ENCODE peak calls at places on chromosomes 4 and X, in seven cellular contexts. C is lung; G is heart right ventricle; W is stomach; N is right atrium auricular region; Z is cardiac muscle cell; U is CD4-positive, alpha-beta T cell. H is an unnamed sample.

GRCh38 chrX:136623400-136623799 is 24.6 kb upstream of the CD40LG start:
- DNase-seq in C (no peak), G (no peak), W (no peak), N (no peak), Z (no peak), U (no peak), H (no peak)

GRCh38 chr4:88522702-88523324 is 763 bp downstream of the PYURF start:
- DNase-seq in C (no peak), G (peak; percentile 24), W (peak; percentile 38), N (no peak), Z (peak; percentile 41), U (peak; percentile 42), H (no peak)

GRCh38 chr4:150289198-150289597 is 211.0 kb downstream of the DCLK2 start:
- DNase-seq in C (no peak), G (no peak), W (no peak), N (no peak), Z (no peak), U (no peak), H (no peak)

GRCh38 chr4:107115185-107115847 is 79.2 kb upstream of the DKK2 start:
- DNase-seq in C (no peak), G (no peak), W (no peak), N (no peak), Z (no peak), U (no peak), H (no peak)

GRCh38 chr4:149296503-149296902 is 519.1 kb downstream of the IQCM start:
- DNase-seq in C (no peak), G (no peak), W (no peak), N (no peak), Z (peak; percentile 30), U (no peak), H (no peak)

GRCh38 chrX:130082244-130083106 is 27.8 kb downstream of the ELF4 start:
- DNase-seq in C (peak; percentile 45), G (peak; percentile 32), W (peak; percentile 37), N (peak; percentile 64), Z (no peak), U (peak; percentile 68), H (peak; percentile 46)

GRCh38 chr4:101782546-101782945 is 8.0 kb upstream of the BANK1 start:
- DNase-seq in C (no peak), G (no peak), W (no peak), N (no peak), Z (no peak), U (no peak), H (no peak)

GRCh38 chr4:76803522-76803921 is 94.4 kb downstream of the SOWAHB start:
- DNase-seq in C (no peak), G (no peak), W (no peak), N (no peak), Z (no peak), U (no peak), H (no peak)

GRCh38 chr4:102620697-102621497 is 119.7 kb downstream of the NFKB1 start:
- DNase-seq in C (no peak), G (no peak), W (peak; percentile 58), N (no peak), Z (peak; percentile 66), U (no peak), H (no peak)

GRCh38 chr4:185554243-185555126 is 19.2 kb upstream of the PDLIM3 start:
- DNase-seq in C (no peak), G (no peak), W (no peak), N (no peak), Z (no peak), U (no peak), H (no peak)

GRCh38 chr4:119189638-119190037 is 22.9 kb upstream of the USP53 start:
- DNase-seq in C (no peak), G (no peak), W (no peak), N (no peak), Z (no peak), U (no peak), H (no peak)

GRCh38 chrX:67604979-67605703 is 61.3 kb downstream of the AR start:
- DNase-seq in C (no peak), G (no peak), W (no peak), N (no peak), Z (no peak), U (no peak), H (no peak)

GRCh38 chrX:131821945-131822622 is 201.0 kb upstream of the STK26 start:
- DNase-seq in C (peak; percentile 85), G (no peak), W (peak; percentile 78), N (peak; percentile 80), Z (no peak), U (no peak), H (no peak)

GRCh38 chrX:153777261-153778090 is 3.4 kb upstream of the SRPK3 start:
- DNase-seq in C (no peak), G (peak; percentile 2), W (no peak), N (no peak), Z (no peak), U (no peak), H (no peak)

GRCh38 chrX:141733371-141733770 is 34.8 kb upstream of the SPANXD start:
- DNase-seq in C (no peak), G (no peak), W (no peak), N (no peak), Z (no peak), U (no peak), H (no peak)

GRCh38 chrX:109656774-109657173 is 31.8 kb upstream of the KCNE5 start:
- DNase-seq in C (no peak), G (no peak), W (no peak), N (no peak), Z (no peak), U (no peak), H (no peak)

GRCh38 chrX:19747672-19748610 is 139.5 kb downstream of the SH3KBP1 start:
- DNase-seq in C (no peak), G (peak; percentile 15), W (no peak), N (no peak), Z (no peak), U (peak; percentile 74), H (peak; percentile 87)

GRCh38 chrX:57282568-57282967 is 3.9 kb upstream of the FAAH2 start:
- DNase-seq in C (no peak), G (no peak), W (no peak), N (no peak), Z (no peak), U (no peak), H (no peak)

GRCh38 chr4:82124365-82124764 is 249.4 kb downstream of the HNRNPD start:
- DNase-seq in C (no peak), G (no peak), W (no peak), N (no peak), Z (no peak), U (no peak), H (no peak)

GRCh38 chr4:51831133-51831532 is 11.8 kb upstream of the DCUN1D4 start:
- DNase-seq in C (peak; percentile 63), G (peak; percentile 53), W (peak; percentile 77), N (no peak), Z (peak; percentile 67), U (peak; percentile 74), H (peak; percentile 45)

GRCh38 chr4:3442959-3443749 is 1.4 kb downstream of the HGFAC start:
- DNase-seq in C (no peak), G (peak; percentile 54), W (peak; percentile 52), N (no peak), Z (peak; percentile 58), U (peak; percentile 69), H (peak; percentile 64)

GRCh38 chr4:122584517-122584916 is 36.3 kb downstream of the IL21 start:
- DNase-seq in C (no peak), G (no peak), W (no peak), N (no peak), Z (no peak), U (no peak), H (no peak)

GRCh38 chr4:30600246-30600645 is 119.9 kb upstream of the PCDH7 start:
- DNase-seq in C (no peak), G (no peak), W (no peak), N (no peak), Z (no peak), U (no peak), H (no peak)

GRCh38 chr4:109754093-109754857 is 24.4 kb upstream of the PLA2G12A start:
- DNase-seq in C (no peak), G (no peak), W (no peak), N (no peak), Z (no peak), U (no peak), H (no peak)

GRCh38 chr4:41057456-41057855 is 156.9 kb downstream of the APBB2 start:
- DNase-seq in C (no peak), G (no peak), W (no peak), N (no peak), Z (no peak), U (no peak), H (no peak)

DNA sequence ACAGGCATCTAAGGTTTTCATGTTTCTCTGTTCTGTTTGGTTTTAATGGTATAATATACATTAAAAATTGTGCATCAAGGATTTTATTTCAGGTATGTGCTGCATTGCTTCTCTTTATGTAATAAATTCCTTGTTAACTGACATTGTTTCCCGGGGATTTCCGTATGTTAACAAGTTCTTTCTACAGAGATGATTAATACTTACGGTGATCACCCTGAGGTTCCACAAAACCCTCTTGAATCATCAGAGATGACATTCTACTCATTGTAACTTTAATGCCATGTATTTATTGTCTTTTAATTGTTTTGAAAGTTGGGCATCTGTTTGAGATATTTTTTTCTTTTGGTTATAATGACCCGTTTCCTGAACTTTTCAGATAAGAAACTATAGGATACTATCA is 37.5 kb downstream of the ARHGAP10 start:
- DNase-seq in C (no peak), G (no peak), W (no peak), N (no peak), Z (no peak), U (no peak), H (no peak)
- H3K27ac ChIP-seq in C (no peak overlapping the region), G (no peak overlapping the region), W (no peak overlapping the region), N (no peak overlapping the region), Z (no peak overlapping the region), U (no peak overlapping the region), H (no peak overlapping the region)

GRCh38 chr4:142845293-142846070 is 619 bp downstream of the INPP4B start:
- DNase-seq in C (no peak), G (peak; percentile 30), W (peak; percentile 27), N (no peak), Z (peak; percentile 54), U (peak; percentile 37), H (no peak)
- H3K27me3 ChIP-seq in C (no peaks in the 10 kb centered on the region), G (peaks cover 55% of the 10 kb centered on the region), W (peaks cover 23% of the 10 kb centered on the region), N (no peaks in the 10 kb centered on the region), Z (peaks cover 51% of the 10 kb centered on the region), U (peaks cover 4% of the 10 kb centered on the region), H (peaks cover 4% of the 10 kb centered on the region)

DNA sequence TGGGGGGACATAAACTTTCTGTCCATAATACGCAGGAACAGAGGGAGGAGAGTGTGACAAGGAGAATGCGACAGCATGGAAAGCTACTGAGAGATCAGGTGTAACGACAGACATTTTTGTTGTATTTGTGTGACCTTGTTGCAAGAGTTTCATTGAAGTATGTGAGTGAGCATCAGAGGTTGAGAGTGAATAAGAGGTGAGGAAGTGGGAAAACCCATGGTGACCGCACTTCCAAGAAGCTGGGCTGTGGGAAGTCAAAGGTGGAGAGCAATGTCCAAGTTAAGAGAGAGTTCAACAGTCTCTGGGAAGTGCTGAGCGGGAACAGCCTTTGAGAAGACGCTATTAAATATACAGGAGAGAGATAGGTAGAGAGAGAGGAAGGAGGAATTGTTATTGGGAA is 76.4 kb upstream of the PGRMC2 start:
- DNase-seq in C (no peak), G (no peak), W (no peak), N (no peak), Z (no peak), U (no peak), H (no peak)
- TF ChIP-seq CTCF in C (no peak), G (no peak), W (no peak), N (no peak), Z (no peak), U (no peak), H (no peak)

DNA sequence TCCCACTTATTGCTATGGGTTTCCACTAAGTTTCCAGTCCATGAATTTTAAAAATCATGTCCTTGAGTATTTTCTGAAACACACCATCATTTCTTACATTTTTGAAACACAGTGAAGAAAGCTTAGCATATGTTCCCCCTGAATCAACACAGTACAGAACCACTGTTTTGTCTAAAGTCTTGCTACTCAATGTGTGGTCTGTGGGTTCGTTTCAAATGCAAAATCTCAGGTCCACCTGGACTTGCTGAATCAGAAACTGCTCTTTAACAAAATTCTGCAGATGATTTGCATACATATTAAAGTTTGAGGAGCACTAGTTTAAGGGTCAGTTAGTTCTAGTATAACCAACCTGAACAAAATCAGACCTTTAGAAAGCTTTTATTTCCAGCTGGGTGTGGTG is 60.4 kb downstream of the SUPT20HL2 start:
- DNase-seq in C (no peak), G (no peak), W (no peak), N (no peak), Z (no peak), U (no peak), H (no peak)
- H3K27ac ChIP-seq in C (no peak overlapping the region), G (no peak overlapping the region), W (no peak overlapping the region), N (no peak overlapping the region), Z (no peak overlapping the region), U (no peak overlapping the region), H (no peak overlapping the region)